ENCODE peak calls at places on chromosomes 4 and X, in eight cellular contexts. P, Z, K, O, M, B, E and H are unnamed samples.

GRCh38 chrX:85992811-85993229 is 54.5 kb downstream of the CHM start:
- DNase-seq in B (no peak), K (peak; percentile 21), E (no peak), P (no peak), M (peak; percentile 57), O (no peak), Z (no peak), H (no peak)

GRCh38 chrX:47264507-47265173 is 31.8 kb downstream of the USP11 start:
- DNase-seq in K (peak; percentile 73), B (no peak), P (no peak), Z (no peak), O (no peak), E (no peak), M (no peak), H (no peak)

GRCh38 chrX:155094468-155095061 is 23.3 kb downstream of the BRCC3 start:
- DNase-seq in E (no peak), B (no peak), M (peak; percentile 2), K (peak; percentile 50), P (no peak), Z (peak; percentile 6), O (peak; percentile 12), H (no peak)

GRCh38 chr4:69759189-69759604 is 1.2 kb downstream of the SULT1B1 start:
- DNase-seq in O (no peak), K (no peak), P (no peak), B (no peak), Z (no peak), M (no peak), E (no peak), H (no peak)

GRCh38 chr4:121164291-121164690 is at the start of gene TNIP3:
- DNase-seq in M (no peak), O (no peak), B (no peak), Z (no peak), K (peak; percentile 78), P (no peak), E (no peak), H (no peak)

GRCh38 chr4:99968330-99968729 is 18.3 kb upstream of the H2AZ1 start:
- DNase-seq in E (no peak), Z (no peak), O (no peak), M (no peak), K (peak; percentile 87), P (no peak), B (no peak), H (no peak)

GRCh38 chrX:24125028-24125612 is 24.4 kb upstream of the ZFX start:
- DNase-seq in M (no peak), K (no peak), E (no peak), Z (no peak), O (no peak), P (no peak), B (no peak), H (no peak)

GRCh38 chr4:168200685-168201084 is 108.3 kb downstream of the ANXA10 start:
- DNase-seq in O (no peak), B (no peak), E (no peak), M (peak; percentile 19), Z (no peak), P (no peak), K (peak; percentile 55), H (no peak)

GRCh38 chr4:83022724-83023427 is 12.1 kb upstream of the COPS4 start:
- DNase-seq in B (no peak), Z (no peak), O (no peak), K (peak; percentile 74), P (no peak), E (no peak), M (no peak), H (no peak)

GRCh38 chr4:1398686-1399507 is 7.3 kb downstream of the NKX1-1 start:
- DNase-seq in B (no peak), P (peak; percentile 68), E (no peak), O (no peak), Z (no peak), K (no peak), M (no peak), H (no peak)

GRCh38 chr4:86896596-86896995 is 4.4 kb upstream of the C4orf36 start:
- DNase-seq in O (no peak), Z (no peak), E (no peak), M (no peak), B (no peak), P (no peak), K (no peak), H (no peak)

GRCh38 chrX:87425618-87426017 is 92.0 kb upstream of the KLHL4 start:
- DNase-seq in E (no peak), K (no peak), B (no peak), M (no peak), O (no peak), Z (no peak), P (no peak), H (no peak)

GRCh38 chr4:169059294-169060201 is 49.5 kb upstream of the CBR4 start:
- DNase-seq in M (no peak), P (peak; percentile 64), K (no peak), O (no peak), E (no peak), B (peak; percentile 72), Z (no peak), H (no peak)

GRCh38 chr4:62366944-62367343 is 1166.8 kb downstream of the ADGRL3 start:
- DNase-seq in Z (no peak), P (no peak), K (no peak), M (no peak), E (no peak), B (no peak), O (no peak), H (no peak)

GRCh38 chrX:104306180-104306579 is 51.4 kb upstream of the ESX1 start:
- DNase-seq in M (no peak), B (no peak), E (no peak), Z (no peak), K (no peak), O (no peak), P (no peak), H (no peak)

GRCh38 chrX:38505583-38505982 is 55.8 kb upstream of the TSPAN7 start:
- DNase-seq in M (no peak), K (no peak), B (no peak), E (no peak), Z (no peak), P (no peak), O (no peak), H (no peak)

GRCh38 chr4:22014222-22014741 is 65.7 kb upstream of the KCNIP4 start:
- DNase-seq in M (no peak), Z (no peak), P (no peak), O (no peak), B (no peak), K (peak; percentile 1), E (no peak), H (no peak)

GRCh38 chr4:90715242-90715641 is 588.0 kb downstream of the CCSER1 start:
- DNase-seq in B (no peak), Z (peak; percentile 7), O (no peak), K (no peak), E (no peak), M (no peak), P (no peak), H (no peak)

GRCh38 chr4:105399535-105400161 is 74.2 kb downstream of the PPA2 start:
- DNase-seq in B (no peak), P (no peak), K (peak; percentile 91), Z (no peak), E (no peak), M (no peak), O (no peak), H (no peak)

GRCh38 chr4:173332021-173332487 is 2.1 kb downstream of the HMGB2 start:
- DNase-seq in B (no peak), M (no peak), Z (no peak), K (peak; percentile 58), O (no peak), P (no peak), E (no peak), H (no peak)

GRCh38 chr4:13481569-13481968 is 2.6 kb downstream of the RAB28 start:
- DNase-seq in M (no peak), B (no peak), K (peak; percentile 74), O (no peak), P (no peak), E (peak; percentile 11), Z (no peak), H (no peak)

GRCh38 chr4:7206856-7207567 is 14.7 kb downstream of the SORCS2 start:
- DNase-seq in B (peak; percentile 89), O (no peak), K (peak; percentile 87), Z (no peak), P (peak; percentile 86), M (no peak), E (peak; percentile 39), H (peak; percentile 9)

GRCh38 chr4:154349829-154350228 is 141.8 kb downstream of the DCHS2 start:
- DNase-seq in M (no peak), B (no peak), E (no peak), K (peak; percentile 2), P (no peak), O (peak; percentile 4), Z (no peak), H (no peak)

GRCh38 chr4:61200991-61201526 is 933 bp downstream of the ADGRL3 start:
- DNase-seq in E (peak; percentile 33), Z (peak; percentile 54), M (no peak), B (peak; percentile 58), K (peak; percentile 26), O (no peak), P (no peak), H (peak; percentile 13)

GRCh38 chrX:109270580-109271484 is 211.1 kb downstream of the GUCY2F start:
- DNase-seq in E (no peak), B (no peak), P (no peak), O (no peak), Z (no peak), M (no peak), K (peak; percentile 8), H (no peak)